ENCODE peak calls at places on chromosomes 16 and 17, in ten cellular contexts. V is CD8-positive, alpha-beta memory T cell; P is transverse colon; W is bronchial epithelial cell; C is adrenal gland; B is CD8-positive, alpha-beta T cell; M is tibial nerve; H is fibroblast of lung; Q is testis; D is mesendoderm. S is an unnamed sample.

GRCh38 chr17:78197147-78197830 is 10.1 kb downstream of the AFMID start:
- DNase-seq in Q (no peak), D (peak), B (no peak), P (no peak), V (no peak), M (no peak), H (no peak), C (no peak), W (peak), S (no peak)

GRCh38 chr17:6178959-6179358 is 108.8 kb downstream of the WSCD1 start:
- DNase-seq in M (no peak), B (no peak), P (no peak), D (no peak), W (no peak), H (no peak), V (no peak), C (peak), Q (no peak), S (no peak)

GRCh38 chr16:80693553-80693952 is 110.8 kb downstream of the CDYL2 start:
- DNase-seq in V (no peak), W (no peak), H (peak), B (no peak), D (no peak), P (no peak), M (no peak), C (no peak), Q (no peak), S (no peak)

GRCh38 chr16:10589106-10589505 is 8.7 kb upstream of the EMP2 start:
- DNase-seq in M (no peak), B (no peak), P (no peak), C (no peak), H (peak), Q (no peak), W (peak), V (no peak), D (no peak), S (no peak)

GRCh38 chr17:78748048-78748729 is 33.9 kb downstream of the CYTH1 start:
- DNase-seq in B (no peak), P (peak), V (no peak), C (no peak), D (no peak), M (no peak), Q (no peak), H (no peak), W (peak), S (no peak)

GRCh38 chr17:27078296-27078695 is 215.6 kb upstream of the WSB1 start:
- DNase-seq in M (no peak), B (no peak), W (no peak), V (no peak), H (no peak), Q (no peak), C (no peak), D (no peak), P (no peak), S (no peak)

GRCh38 chr17:9410737-9411136 is 164.9 kb downstream of the STX8 start:
- DNase-seq in P (no peak), Q (no peak), C (no peak), M (no peak), W (no peak), D (no peak), H (no peak), V (no peak), B (no peak), S (no peak)

GRCh38 chr17:48576479-48577309 is 1.5 kb downstream of the HOXB4 start:
- DNase-seq in W (no peak), D (no peak), M (no peak), H (peak), Q (no peak), C (peak), P (no peak), B (no peak), V (no peak), S (no peak)

GRCh38 chr16:88382491-88383400 is at the start of gene ZNF469:
- DNase-seq in C (no peak), M (no peak), D (no peak), Q (no peak), P (no peak), B (no peak), W (no peak), H (peak), V (no peak), S (no peak)

GRCh38 chr17:67613961-67614360 is 103.8 kb upstream of the NOL11 start:
- DNase-seq in M (no peak), D (no peak), V (no peak), B (no peak), P (no peak), W (no peak), C (peak), H (no peak), Q (no peak), S (no peak)

GRCh38 chr17:48681609-48682008 is 40.7 kb downstream of the PRAC1 start:
- DNase-seq in M (no peak), D (no peak), H (no peak), B (no peak), Q (no peak), V (no peak), W (no peak), P (no peak), C (no peak), S (no peak)

GRCh38 chr16:67014641-67015315 is 14.2 kb upstream of the CBFB start:
- DNase-seq in H (no peak), Q (peak), V (no peak), B (no peak), P (no peak), D (no peak), M (peak), W (no peak), C (no peak), S (no peak)
- H3K4me3 ChIP-seq in H (no peak), Q (peak), V (peak), B (peak), P (peak), D (no peak), M (no peak), W (no peak), C (no peak), S (peak)

GRCh38 chr16:4680673-4681470 is 12.5 kb upstream of the NUDT16L1 start:
- DNase-seq in Q (no peak), V (no peak), B (no peak), W (no peak), P (no peak), H (no peak), C (no peak), M (no peak), D (no peak), S (no peak)
- H3K4me3 ChIP-seq in Q (no peak), V (no peak), B (no peak), W (peak), P (peak), H (peak), C (no peak), M (no peak), D (no peak), S (no peak)

GRCh38 chr17:7218774-7219173 is 862 bp downstream of the DLG4 start:
- DNase-seq in Q (no peak), H (no peak), W (no peak), V (peak), P (no peak), B (no peak), D (no peak), M (no peak), C (no peak), S (no peak)
- H3K4me3 ChIP-seq in Q (no peak), H (no peak), W (no peak), V (no peak), P (no peak), B (no peak), D (no peak), M (no peak), C (no peak), S (peak)

GRCh38 chr16:56357291-56357764 is 68.0 kb downstream of the AMFR start:
- DNase-seq in H (peak), B (no peak), D (peak), C (peak), V (no peak), W (peak), Q (peak), M (peak), P (peak), S (peak)
- H3K4me3 ChIP-seq in H (peak), B (no peak), D (no peak), C (peak), V (no peak), W (peak), Q (peak), M (peak), P (peak), S (no peak)